ENCODE peak calls at places on chromosomes 4 and X, in six cellular contexts. G is AG08396, C is cardiac fibroblast, F is GM12865, K is transverse colon, I is amniotic stem cell. D is an unnamed sample.

GRCh38 chrX:152897216-152898144 is at the start of gene ZNF185:
- DNase-seq in G (no peak), C (peak; percentile 17), F (no peak), K (peak; percentile 66), I (no peak), D (no peak)

GRCh38 chr4:99390060-99390459 is 37.5 kb upstream of the ADH1C start:
- DNase-seq in G (no peak), C (peak; percentile 68), F (no peak), K (no peak), I (no peak), D (no peak)

GRCh38 chrX:115560211-115560977 is 580 bp upstream of the PLS3 start:
- DNase-seq in G (peak; percentile 14), C (peak; percentile 51), F (no peak), K (no peak), I (no peak), D (no peak)

GRCh38 chrX:133045986-133046385 is 50.9 kb downstream of the USP26 start:
- DNase-seq in G (peak; percentile 9), C (no peak), F (no peak), K (no peak), I (peak; percentile 14), D (no peak)

GRCh38 chr4:10299601-10300000 is 157.6 kb downstream of the ZNF518B start:
- DNase-seq in G (no peak), C (peak; percentile 22), F (no peak), K (no peak), I (no peak), D (no peak)

GRCh38 chr4:54941994-54942552 is 183.3 kb downstream of the KDR start:
- DNase-seq in G (no peak), C (peak; percentile 58), F (peak; percentile 38), K (no peak), I (no peak), D (no peak)

GRCh38 chr4:89226665-89227572 is 80.7 kb downstream of the GPRIN3 start:
- DNase-seq in G (peak; percentile 69), C (peak; percentile 85), F (peak; percentile 65), K (peak; percentile 89), I (peak; percentile 30), D (peak; percentile 20)

GRCh38 chr4:2638730-2639129 is 102.3 kb downstream of the FAM193A start:
- DNase-seq in G (no peak), C (no peak), F (no peak), K (no peak), I (no peak), D (no peak)

GRCh38 chr4:137124278-137124932 is 407.9 kb downstream of the PCDH18 start:
- DNase-seq in G (peak; percentile 30), C (peak; percentile 84), F (peak; percentile 29), K (no peak), I (peak; percentile 57), D (no peak)

GRCh38 chr4:38162240-38162784 is 202.1 kb downstream of the PTTG2 start:
- DNase-seq in G (peak; percentile 81), C (peak; percentile 96), F (no peak), K (no peak), I (no peak), D (no peak)

GRCh38 chr4:159425749-159426376 is 323.0 kb downstream of the RAPGEF2 start:
- DNase-seq in G (no peak), C (no peak), F (no peak), K (no peak), I (no peak), D (no peak)

GRCh38 chrX:96563663-96564062 is 121.0 kb upstream of the DIAPH2 start:
- DNase-seq in G (peak; percentile 14), C (peak; percentile 76), F (no peak), K (no peak), I (no peak), D (no peak)

GRCh38 chr4:121072836-121073362 is 564 bp upstream of the NDNF start:
- DNase-seq in G (no peak), C (no peak), F (no peak), K (peak; percentile 23), I (no peak), D (no peak)

GRCh38 chr4:76896731-76897521 is 1.0 kb downstream of the SOWAHB start:
- DNase-seq in G (peak; percentile 56), C (peak; percentile 9), F (no peak), K (peak; percentile 58), I (no peak), D (no peak)

GRCh38 chr4:8221476-8221875 is 22.4 kb downstream of the SH3TC1 start:
- DNase-seq in G (no peak), C (peak; percentile 77), F (peak; percentile 57), K (no peak), I (no peak), D (no peak)

GRCh38 chrX:118702741-118703140 is 24.7 kb upstream of the IL13RA1 start:
- DNase-seq in G (no peak), C (no peak), F (no peak), K (no peak), I (no peak), D (no peak)

GRCh38 chrX:10929747-10930146 is 181.4 kb upstream of the HCCS start:
- DNase-seq in G (no peak), C (no peak), F (no peak), K (no peak), I (no peak), D (no peak)

GRCh38 chr4:675036-675804 is 878 bp downstream of the MYL5 start:
- DNase-seq in G (no peak), C (no peak), F (peak; percentile 47), K (peak; percentile 21), I (no peak), D (no peak)

GRCh38 chrX:39661508-39661907 is 436.2 kb downstream of the BCOR start:
- DNase-seq in G (no peak), C (no peak), F (no peak), K (no peak), I (no peak), D (no peak)